ENCODE peak calls at places on chromosome 10, in nine cellular contexts. One of them, this sample, is unnamed.

GRCh38 chr10:124000792-124001201 is 92.6 kb downstream of the CHST15 start:
- DNase-seq in stimulated activated CD4-positive, alpha-beta T cell treated with anti-CD3 and anti-CD28 coated beads, Interleukin-4, amount 100 ng/mL, for 48 hours: no peak
- DNase-seq in fibroblast of pulmonary artery: no peak
- DNase-seq in activated CD4-positive, CD25-positive, alpha-beta regulatory T cell treated with anti-CD3 and anti-CD28 coated beads, Interleukin-2, amount 50 U/mL, for 72 hours: no peak
- DNase-seq in activated CD4-positive, alpha-beta T cell treated with anti-CD3 and anti-CD28 coated beads, Interleukin-2, amount 50 U/mL, for 48 hours: no peak
- DNase-seq in iPS-NIHi11: no peak
- DNase-seq in psoas muscle: no peak
- DNase-seq in GM04503: no peak
- DNase-seq in epithelial cell of esophagus: peak
- DNase-seq in this sample: no peak

GRCh38 chr10:32210306-32211045 is 136.5 kb downstream of the EPC1 start:
- DNase-seq in stimulated activated CD4-positive, alpha-beta T cell treated with anti-CD3 and anti-CD28 coated beads, Interleukin-4, amount 100 ng/mL, for 48 hours: no peak
- DNase-seq in fibroblast of pulmonary artery: peak
- DNase-seq in activated CD4-positive, CD25-positive, alpha-beta regulatory T cell treated with anti-CD3 and anti-CD28 coated beads, Interleukin-2, amount 50 U/mL, for 72 hours: no peak
- DNase-seq in activated CD4-positive, alpha-beta T cell treated with anti-CD3 and anti-CD28 coated beads, Interleukin-2, amount 50 U/mL, for 48 hours: peak
- DNase-seq in iPS-NIHi11: peak
- DNase-seq in psoas muscle: no peak
- DNase-seq in GM04503: no peak
- DNase-seq in epithelial cell of esophagus: peak
- DNase-seq in this sample: no peak

GRCh38 chr10:93815304-93816091 is 57.8 kb downstream of the LGI1 start:
- DNase-seq in stimulated activated CD4-positive, alpha-beta T cell treated with anti-CD3 and anti-CD28 coated beads, Interleukin-4, amount 100 ng/mL, for 48 hours: no peak
- DNase-seq in fibroblast of pulmonary artery: no peak
- DNase-seq in activated CD4-positive, CD25-positive, alpha-beta regulatory T cell treated with anti-CD3 and anti-CD28 coated beads, Interleukin-2, amount 50 U/mL, for 72 hours: no peak
- DNase-seq in activated CD4-positive, alpha-beta T cell treated with anti-CD3 and anti-CD28 coated beads, Interleukin-2, amount 50 U/mL, for 48 hours: no peak
- DNase-seq in iPS-NIHi11: no peak
- DNase-seq in psoas muscle: no peak
- DNase-seq in GM04503: no peak
- DNase-seq in epithelial cell of esophagus: no peak
- DNase-seq in this sample: peak

GRCh38 chr10:3853547-3853989 is 68.6 kb upstream of the KLF6 start:
- DNase-seq in stimulated activated CD4-positive, alpha-beta T cell treated with anti-CD3 and anti-CD28 coated beads, Interleukin-4, amount 100 ng/mL, for 48 hours: no peak
- DNase-seq in fibroblast of pulmonary artery: peak
- DNase-seq in activated CD4-positive, CD25-positive, alpha-beta regulatory T cell treated with anti-CD3 and anti-CD28 coated beads, Interleukin-2, amount 50 U/mL, for 72 hours: no peak
- DNase-seq in activated CD4-positive, alpha-beta T cell treated with anti-CD3 and anti-CD28 coated beads, Interleukin-2, amount 50 U/mL, for 48 hours: no peak
- DNase-seq in iPS-NIHi11: no peak
- DNase-seq in psoas muscle: no peak
- DNase-seq in GM04503: no peak
- DNase-seq in epithelial cell of esophagus: no peak
- DNase-seq in this sample: no peak

GRCh38 chr10:103982639-103983038 is 15.7 kb downstream of the SLK start:
- DNase-seq in stimulated activated CD4-positive, alpha-beta T cell treated with anti-CD3 and anti-CD28 coated beads, Interleukin-4, amount 100 ng/mL, for 48 hours: no peak
- DNase-seq in fibroblast of pulmonary artery: peak
- DNase-seq in activated CD4-positive, CD25-positive, alpha-beta regulatory T cell treated with anti-CD3 and anti-CD28 coated beads, Interleukin-2, amount 50 U/mL, for 72 hours: no peak
- DNase-seq in activated CD4-positive, alpha-beta T cell treated with anti-CD3 and anti-CD28 coated beads, Interleukin-2, amount 50 U/mL, for 48 hours: no peak
- DNase-seq in iPS-NIHi11: peak
- DNase-seq in psoas muscle: no peak
- DNase-seq in GM04503: no peak
- DNase-seq in epithelial cell of esophagus: no peak
- DNase-seq in this sample: peak

GRCh38 chr10:31112961-31113360 is 81.3 kb upstream of the ZNF438 start:
- DNase-seq in stimulated activated CD4-positive, alpha-beta T cell treated with anti-CD3 and anti-CD28 coated beads, Interleukin-4, amount 100 ng/mL, for 48 hours: no peak
- DNase-seq in fibroblast of pulmonary artery: no peak
- DNase-seq in activated CD4-positive, CD25-positive, alpha-beta regulatory T cell treated with anti-CD3 and anti-CD28 coated beads, Interleukin-2, amount 50 U/mL, for 72 hours: no peak
- DNase-seq in activated CD4-positive, alpha-beta T cell treated with anti-CD3 and anti-CD28 coated beads, Interleukin-2, amount 50 U/mL, for 48 hours: no peak
- DNase-seq in iPS-NIHi11: no peak
- DNase-seq in psoas muscle: no peak
- DNase-seq in GM04503: no peak
- DNase-seq in epithelial cell of esophagus: no peak
- DNase-seq in this sample: no peak

GRCh38 chr10:73819025-73819424 is 7.6 kb upstream of the NDST2 start:
- DNase-seq in stimulated activated CD4-positive, alpha-beta T cell treated with anti-CD3 and anti-CD28 coated beads, Interleukin-4, amount 100 ng/mL, for 48 hours: no peak
- DNase-seq in fibroblast of pulmonary artery: peak
- DNase-seq in activated CD4-positive, CD25-positive, alpha-beta regulatory T cell treated with anti-CD3 and anti-CD28 coated beads, Interleukin-2, amount 50 U/mL, for 72 hours: no peak
- DNase-seq in activated CD4-positive, alpha-beta T cell treated with anti-CD3 and anti-CD28 coated beads, Interleukin-2, amount 50 U/mL, for 48 hours: no peak
- DNase-seq in iPS-NIHi11: no peak
- DNase-seq in psoas muscle: no peak
- DNase-seq in GM04503: no peak
- DNase-seq in epithelial cell of esophagus: no peak
- DNase-seq in this sample: no peak

GRCh38 chr10:43028143-43028542 is 48.7 kb upstream of the RET start:
- DNase-seq in stimulated activated CD4-positive, alpha-beta T cell treated with anti-CD3 and anti-CD28 coated beads, Interleukin-4, amount 100 ng/mL, for 48 hours: no peak
- DNase-seq in fibroblast of pulmonary artery: no peak
- DNase-seq in activated CD4-positive, CD25-positive, alpha-beta regulatory T cell treated with anti-CD3 and anti-CD28 coated beads, Interleukin-2, amount 50 U/mL, for 72 hours: no peak
- DNase-seq in activated CD4-positive, alpha-beta T cell treated with anti-CD3 and anti-CD28 coated beads, Interleukin-2, amount 50 U/mL, for 48 hours: no peak
- DNase-seq in iPS-NIHi11: no peak
- DNase-seq in psoas muscle: no peak
- DNase-seq in GM04503: no peak
- DNase-seq in epithelial cell of esophagus: no peak
- DNase-seq in this sample: no peak

GRCh38 chr10:130393342-130393741 is 257.2 kb downstream of the GLRX3 start:
- DNase-seq in stimulated activated CD4-positive, alpha-beta T cell treated with anti-CD3 and anti-CD28 coated beads, Interleukin-4, amount 100 ng/mL, for 48 hours: no peak
- DNase-seq in fibroblast of pulmonary artery: no peak
- DNase-seq in activated CD4-positive, CD25-positive, alpha-beta regulatory T cell treated with anti-CD3 and anti-CD28 coated beads, Interleukin-2, amount 50 U/mL, for 72 hours: no peak
- DNase-seq in activated CD4-positive, alpha-beta T cell treated with anti-CD3 and anti-CD28 coated beads, Interleukin-2, amount 50 U/mL, for 48 hours: no peak
- DNase-seq in iPS-NIHi11: no peak
- DNase-seq in psoas muscle: no peak
- DNase-seq in GM04503: no peak
- DNase-seq in epithelial cell of esophagus: no peak
- DNase-seq in this sample: no peak

GRCh38 chr10:106311590-106311989 is 852.9 kb downstream of the SORCS1 start:
- DNase-seq in stimulated activated CD4-positive, alpha-beta T cell treated with anti-CD3 and anti-CD28 coated beads, Interleukin-4, amount 100 ng/mL, for 48 hours: no peak
- DNase-seq in fibroblast of pulmonary artery: peak
- DNase-seq in activated CD4-positive, CD25-positive, alpha-beta regulatory T cell treated with anti-CD3 and anti-CD28 coated beads, Interleukin-2, amount 50 U/mL, for 72 hours: no peak
- DNase-seq in activated CD4-positive, alpha-beta T cell treated with anti-CD3 and anti-CD28 coated beads, Interleukin-2, amount 50 U/mL, for 48 hours: no peak
- DNase-seq in iPS-NIHi11: no peak
- DNase-seq in psoas muscle: no peak
- DNase-seq in GM04503: no peak
- DNase-seq in epithelial cell of esophagus: no peak
- DNase-seq in this sample: no peak

GRCh38 chr10:23869996-23870395 is 338.9 kb upstream of the KIAA1217 start:
- DNase-seq in stimulated activated CD4-positive, alpha-beta T cell treated with anti-CD3 and anti-CD28 coated beads, Interleukin-4, amount 100 ng/mL, for 48 hours: no peak
- DNase-seq in fibroblast of pulmonary artery: no peak
- DNase-seq in activated CD4-positive, CD25-positive, alpha-beta regulatory T cell treated with anti-CD3 and anti-CD28 coated beads, Interleukin-2, amount 50 U/mL, for 72 hours: no peak
- DNase-seq in activated CD4-positive, alpha-beta T cell treated with anti-CD3 and anti-CD28 coated beads, Interleukin-2, amount 50 U/mL, for 48 hours: no peak
- DNase-seq in iPS-NIHi11: no peak
- DNase-seq in psoas muscle: no peak
- DNase-seq in GM04503: no peak
- DNase-seq in epithelial cell of esophagus: no peak
- DNase-seq in this sample: no peak

GRCh38 chr10:31855033-31855432 is 73.6 kb downstream of the ARHGAP12 start:
- DNase-seq in stimulated activated CD4-positive, alpha-beta T cell treated with anti-CD3 and anti-CD28 coated beads, Interleukin-4, amount 100 ng/mL, for 48 hours: no peak
- DNase-seq in fibroblast of pulmonary artery: no peak
- DNase-seq in activated CD4-positive, CD25-positive, alpha-beta regulatory T cell treated with anti-CD3 and anti-CD28 coated beads, Interleukin-2, amount 50 U/mL, for 72 hours: no peak
- DNase-seq in activated CD4-positive, alpha-beta T cell treated with anti-CD3 and anti-CD28 coated beads, Interleukin-2, amount 50 U/mL, for 48 hours: no peak
- DNase-seq in iPS-NIHi11: no peak
- DNase-seq in psoas muscle: no peak
- DNase-seq in GM04503: no peak
- DNase-seq in epithelial cell of esophagus: no peak
- DNase-seq in this sample: no peak

GRCh38 chr10:111455776-111456426 is 379.1 kb downstream of the ADRA2A start:
- DNase-seq in stimulated activated CD4-positive, alpha-beta T cell treated with anti-CD3 and anti-CD28 coated beads, Interleukin-4, amount 100 ng/mL, for 48 hours: no peak
- DNase-seq in fibroblast of pulmonary artery: no peak
- DNase-seq in activated CD4-positive, CD25-positive, alpha-beta regulatory T cell treated with anti-CD3 and anti-CD28 coated beads, Interleukin-2, amount 50 U/mL, for 72 hours: no peak
- DNase-seq in activated CD4-positive, alpha-beta T cell treated with anti-CD3 and anti-CD28 coated beads, Interleukin-2, amount 50 U/mL, for 48 hours: no peak
- DNase-seq in iPS-NIHi11: no peak
- DNase-seq in psoas muscle: no peak
- DNase-seq in GM04503: peak
- DNase-seq in epithelial cell of esophagus: no peak
- DNase-seq in this sample: no peak

GRCh38 chr10:10745281-10745680 is 272.4 kb upstream of the CELF2 start:
- DNase-seq in stimulated activated CD4-positive, alpha-beta T cell treated with anti-CD3 and anti-CD28 coated beads, Interleukin-4, amount 100 ng/mL, for 48 hours: no peak
- DNase-seq in fibroblast of pulmonary artery: no peak
- DNase-seq in activated CD4-positive, CD25-positive, alpha-beta regulatory T cell treated with anti-CD3 and anti-CD28 coated beads, Interleukin-2, amount 50 U/mL, for 72 hours: no peak
- DNase-seq in activated CD4-positive, alpha-beta T cell treated with anti-CD3 and anti-CD28 coated beads, Interleukin-2, amount 50 U/mL, for 48 hours: no peak
- DNase-seq in iPS-NIHi11: no peak
- DNase-seq in psoas muscle: no peak
- DNase-seq in GM04503: no peak
- DNase-seq in epithelial cell of esophagus: no peak
- DNase-seq in this sample: no peak

GRCh38 chr10:51386248-51386885 is 312.1 kb downstream of the PRKG1 start:
- DNase-seq in stimulated activated CD4-positive, alpha-beta T cell treated with anti-CD3 and anti-CD28 coated beads, Interleukin-4, amount 100 ng/mL, for 48 hours: no peak
- DNase-seq in fibroblast of pulmonary artery: no peak
- DNase-seq in activated CD4-positive, CD25-positive, alpha-beta regulatory T cell treated with anti-CD3 and anti-CD28 coated beads, Interleukin-2, amount 50 U/mL, for 72 hours: no peak
- DNase-seq in activated CD4-positive, alpha-beta T cell treated with anti-CD3 and anti-CD28 coated beads, Interleukin-2, amount 50 U/mL, for 48 hours: no peak
- DNase-seq in iPS-NIHi11: no peak
- DNase-seq in psoas muscle: no peak
- DNase-seq in GM04503: no peak
- DNase-seq in epithelial cell of esophagus: peak
- DNase-seq in this sample: no peak

GRCh38 chr10:59047957-59048618 is 128.4 kb upstream of the PHYHIPL start:
- DNase-seq in stimulated activated CD4-positive, alpha-beta T cell treated with anti-CD3 and anti-CD28 coated beads, Interleukin-4, amount 100 ng/mL, for 48 hours: no peak
- DNase-seq in fibroblast of pulmonary artery: no peak
- DNase-seq in activated CD4-positive, CD25-positive, alpha-beta regulatory T cell treated with anti-CD3 and anti-CD28 coated beads, Interleukin-2, amount 50 U/mL, for 72 hours: no peak
- DNase-seq in activated CD4-positive, alpha-beta T cell treated with anti-CD3 and anti-CD28 coated beads, Interleukin-2, amount 50 U/mL, for 48 hours: no peak
- DNase-seq in iPS-NIHi11: no peak
- DNase-seq in psoas muscle: no peak
- DNase-seq in GM04503: no peak
- DNase-seq in epithelial cell of esophagus: no peak
- DNase-seq in this sample: no peak

GRCh38 chr10:132275426-132276178 is 32.1 kb downstream of the STK32C start:
- DNase-seq in stimulated activated CD4-positive, alpha-beta T cell treated with anti-CD3 and anti-CD28 coated beads, Interleukin-4, amount 100 ng/mL, for 48 hours: no peak
- DNase-seq in fibroblast of pulmonary artery: no peak
- DNase-seq in activated CD4-positive, CD25-positive, alpha-beta regulatory T cell treated with anti-CD3 and anti-CD28 coated beads, Interleukin-2, amount 50 U/mL, for 72 hours: no peak
- DNase-seq in activated CD4-positive, alpha-beta T cell treated with anti-CD3 and anti-CD28 coated beads, Interleukin-2, amount 50 U/mL, for 48 hours: no peak
- DNase-seq in iPS-NIHi11: no peak
- DNase-seq in psoas muscle: no peak
- DNase-seq in GM04503: no peak
- DNase-seq in epithelial cell of esophagus: no peak
- DNase-seq in this sample: no peak

GRCh38 chr10:129063877-129064276 is 403.2 kb upstream of the MGMT start:
- DNase-seq in stimulated activated CD4-positive, alpha-beta T cell treated with anti-CD3 and anti-CD28 coated beads, Interleukin-4, amount 100 ng/mL, for 48 hours: no peak
- DNase-seq in fibroblast of pulmonary artery: no peak
- DNase-seq in activated CD4-positive, CD25-positive, alpha-beta regulatory T cell treated with anti-CD3 and anti-CD28 coated beads, Interleukin-2, amount 50 U/mL, for 72 hours: no peak
- DNase-seq in activated CD4-positive, alpha-beta T cell treated with anti-CD3 and anti-CD28 coated beads, Interleukin-2, amount 50 U/mL, for 48 hours: no peak
- DNase-seq in iPS-NIHi11: no peak
- DNase-seq in psoas muscle: no peak
- DNase-seq in GM04503: no peak
- DNase-seq in epithelial cell of esophagus: no peak
- DNase-seq in this sample: no peak

GRCh38 chr10:83274088-83274487 is 865.2 kb upstream of the GHITM start:
- DNase-seq in stimulated activated CD4-positive, alpha-beta T cell treated with anti-CD3 and anti-CD28 coated beads, Interleukin-4, amount 100 ng/mL, for 48 hours: no peak
- DNase-seq in fibroblast of pulmonary artery: no peak
- DNase-seq in activated CD4-positive, CD25-positive, alpha-beta regulatory T cell treated with anti-CD3 and anti-CD28 coated beads, Interleukin-2, amount 50 U/mL, for 72 hours: no peak
- DNase-seq in activated CD4-positive, alpha-beta T cell treated with anti-CD3 and anti-CD28 coated beads, Interleukin-2, amount 50 U/mL, for 48 hours: no peak
- DNase-seq in iPS-NIHi11: no peak
- DNase-seq in psoas muscle: no peak
- DNase-seq in GM04503: no peak
- DNase-seq in epithelial cell of esophagus: peak
- DNase-seq in this sample: peak

GRCh38 chr10:87952612-87953011 is 89.2 kb downstream of the PTEN start:
- DNase-seq in stimulated activated CD4-positive, alpha-beta T cell treated with anti-CD3 and anti-CD28 coated beads, Interleukin-4, amount 100 ng/mL, for 48 hours: no peak
- DNase-seq in fibroblast of pulmonary artery: no peak
- DNase-seq in activated CD4-positive, CD25-positive, alpha-beta regulatory T cell treated with anti-CD3 and anti-CD28 coated beads, Interleukin-2, amount 50 U/mL, for 72 hours: no peak
- DNase-seq in activated CD4-positive, alpha-beta T cell treated with anti-CD3 and anti-CD28 coated beads, Interleukin-2, amount 50 U/mL, for 48 hours: no peak
- DNase-seq in iPS-NIHi11: no peak
- DNase-seq in psoas muscle: no peak
- DNase-seq in GM04503: no peak
- DNase-seq in epithelial cell of esophagus: no peak
- DNase-seq in this sample: no peak

GRCh38 chr10:131453772-131454634 is 142.5 kb upstream of the TCERG1L start:
- DNase-seq in stimulated activated CD4-positive, alpha-beta T cell treated with anti-CD3 and anti-CD28 coated beads, Interleukin-4, amount 100 ng/mL, for 48 hours: peak
- DNase-seq in fibroblast of pulmonary artery: peak
- DNase-seq in activated CD4-positive, CD25-positive, alpha-beta regulatory T cell treated with anti-CD3 and anti-CD28 coated beads, Interleukin-2, amount 50 U/mL, for 72 hours: peak
- DNase-seq in activated CD4-positive, alpha-beta T cell treated with anti-CD3 and anti-CD28 coated beads, Interleukin-2, amount 50 U/mL, for 48 hours: peak
- DNase-seq in iPS-NIHi11: peak
- DNase-seq in psoas muscle: peak
- DNase-seq in GM04503: no peak
- DNase-seq in epithelial cell of esophagus: peak
- DNase-seq in this sample: peak

GRCh38 chr10:31642296-31642695 is 286.3 kb downstream of the ARHGAP12 start:
- DNase-seq in stimulated activated CD4-positive, alpha-beta T cell treated with anti-CD3 and anti-CD28 coated beads, Interleukin-4, amount 100 ng/mL, for 48 hours: no peak
- DNase-seq in fibroblast of pulmonary artery: no peak
- DNase-seq in activated CD4-positive, CD25-positive, alpha-beta regulatory T cell treated with anti-CD3 and anti-CD28 coated beads, Interleukin-2, amount 50 U/mL, for 72 hours: no peak
- DNase-seq in activated CD4-positive, alpha-beta T cell treated with anti-CD3 and anti-CD28 coated beads, Interleukin-2, amount 50 U/mL, for 48 hours: no peak
- DNase-seq in iPS-NIHi11: no peak
- DNase-seq in psoas muscle: no peak
- DNase-seq in GM04503: no peak
- DNase-seq in epithelial cell of esophagus: no peak
- DNase-seq in this sample: no peak

GRCh38 chr10:104120061-104120460 is 1.9 kb upstream of the SFR1 start:
- DNase-seq in stimulated activated CD4-positive, alpha-beta T cell treated with anti-CD3 and anti-CD28 coated beads, Interleukin-4, amount 100 ng/mL, for 48 hours: no peak
- DNase-seq in fibroblast of pulmonary artery: no peak
- DNase-seq in activated CD4-positive, CD25-positive, alpha-beta regulatory T cell treated with anti-CD3 and anti-CD28 coated beads, Interleukin-2, amount 50 U/mL, for 72 hours: no peak
- DNase-seq in activated CD4-positive, alpha-beta T cell treated with anti-CD3 and anti-CD28 coated beads, Interleukin-2, amount 50 U/mL, for 48 hours: no peak
- DNase-seq in iPS-NIHi11: no peak
- DNase-seq in psoas muscle: no peak
- DNase-seq in GM04503: no peak
- DNase-seq in epithelial cell of esophagus: peak
- DNase-seq in this sample: no peak

GRCh38 chr10:77661100-77661499 is 23.5 kb upstream of the KCNMA1 start:
- DNase-seq in stimulated activated CD4-positive, alpha-beta T cell treated with anti-CD3 and anti-CD28 coated beads, Interleukin-4, amount 100 ng/mL, for 48 hours: no peak
- DNase-seq in fibroblast of pulmonary artery: no peak
- DNase-seq in activated CD4-positive, CD25-positive, alpha-beta regulatory T cell treated with anti-CD3 and anti-CD28 coated beads, Interleukin-2, amount 50 U/mL, for 72 hours: no peak
- DNase-seq in activated CD4-positive, alpha-beta T cell treated with anti-CD3 and anti-CD28 coated beads, Interleukin-2, amount 50 U/mL, for 48 hours: no peak
- DNase-seq in iPS-NIHi11: no peak
- DNase-seq in psoas muscle: no peak
- DNase-seq in GM04503: no peak
- DNase-seq in epithelial cell of esophagus: no peak
- DNase-seq in this sample: no peak

GRCh38 chr10:46229144-46229563 is 57.6 kb upstream of the ANTXRL start:
- DNase-seq in stimulated activated CD4-positive, alpha-beta T cell treated with anti-CD3 and anti-CD28 coated beads, Interleukin-4, amount 100 ng/mL, for 48 hours: no peak
- DNase-seq in fibroblast of pulmonary artery: no peak
- DNase-seq in activated CD4-positive, CD25-positive, alpha-beta regulatory T cell treated with anti-CD3 and anti-CD28 coated beads, Interleukin-2, amount 50 U/mL, for 72 hours: peak
- DNase-seq in activated CD4-positive, alpha-beta T cell treated with anti-CD3 and anti-CD28 coated beads, Interleukin-2, amount 50 U/mL, for 48 hours: peak
- DNase-seq in iPS-NIHi11: peak
- DNase-seq in psoas muscle: no peak
- DNase-seq in GM04503: no peak
- DNase-seq in epithelial cell of esophagus: no peak
- DNase-seq in this sample: peak

GRCh38 chr10:125263551-125263950 is 103.2 kb upstream of the CTBP2 start:
- DNase-seq in stimulated activated CD4-positive, alpha-beta T cell treated with anti-CD3 and anti-CD28 coated beads, Interleukin-4, amount 100 ng/mL, for 48 hours: no peak
- DNase-seq in fibroblast of pulmonary artery: no peak
- DNase-seq in activated CD4-positive, CD25-positive, alpha-beta regulatory T cell treated with anti-CD3 and anti-CD28 coated beads, Interleukin-2, amount 50 U/mL, for 72 hours: no peak
- DNase-seq in activated CD4-positive, alpha-beta T cell treated with anti-CD3 and anti-CD28 coated beads, Interleukin-2, amount 50 U/mL, for 48 hours: no peak
- DNase-seq in iPS-NIHi11: peak
- DNase-seq in psoas muscle: no peak
- DNase-seq in GM04503: no peak
- DNase-seq in epithelial cell of esophagus: peak
- DNase-seq in this sample: no peak

GRCh38 chr10:91493313-91493712 is 83.2 kb downstream of the HECTD2 start:
- DNase-seq in stimulated activated CD4-positive, alpha-beta T cell treated with anti-CD3 and anti-CD28 coated beads, Interleukin-4, amount 100 ng/mL, for 48 hours: no peak
- DNase-seq in fibroblast of pulmonary artery: peak
- DNase-seq in activated CD4-positive, CD25-positive, alpha-beta regulatory T cell treated with anti-CD3 and anti-CD28 coated beads, Interleukin-2, amount 50 U/mL, for 72 hours: no peak
- DNase-seq in activated CD4-positive, alpha-beta T cell treated with anti-CD3 and anti-CD28 coated beads, Interleukin-2, amount 50 U/mL, for 48 hours: no peak
- DNase-seq in iPS-NIHi11: peak
- DNase-seq in psoas muscle: no peak
- DNase-seq in GM04503: peak
- DNase-seq in epithelial cell of esophagus: peak
- DNase-seq in this sample: no peak

GRCh38 chr10:80500572-80501380 is 36.9 kb upstream of the SH2D4B start:
- DNase-seq in stimulated activated CD4-positive, alpha-beta T cell treated with anti-CD3 and anti-CD28 coated beads, Interleukin-4, amount 100 ng/mL, for 48 hours: no peak
- DNase-seq in fibroblast of pulmonary artery: peak
- DNase-seq in activated CD4-positive, CD25-positive, alpha-beta regulatory T cell treated with anti-CD3 and anti-CD28 coated beads, Interleukin-2, amount 50 U/mL, for 72 hours: no peak
- DNase-seq in activated CD4-positive, alpha-beta T cell treated with anti-CD3 and anti-CD28 coated beads, Interleukin-2, amount 50 U/mL, for 48 hours: peak
- DNase-seq in iPS-NIHi11: no peak
- DNase-seq in psoas muscle: peak
- DNase-seq in GM04503: no peak
- DNase-seq in epithelial cell of esophagus: peak
- DNase-seq in this sample: no peak

GRCh38 chr10:58747687-58748086 is 235.0 kb downstream of the BICC1 start:
- DNase-seq in stimulated activated CD4-positive, alpha-beta T cell treated with anti-CD3 and anti-CD28 coated beads, Interleukin-4, amount 100 ng/mL, for 48 hours: no peak
- DNase-seq in fibroblast of pulmonary artery: no peak
- DNase-seq in activated CD4-positive, CD25-positive, alpha-beta regulatory T cell treated with anti-CD3 and anti-CD28 coated beads, Interleukin-2, amount 50 U/mL, for 72 hours: no peak
- DNase-seq in activated CD4-positive, alpha-beta T cell treated with anti-CD3 and anti-CD28 coated beads, Interleukin-2, amount 50 U/mL, for 48 hours: no peak
- DNase-seq in iPS-NIHi11: no peak
- DNase-seq in psoas muscle: no peak
- DNase-seq in GM04503: no peak
- DNase-seq in epithelial cell of esophagus: no peak
- DNase-seq in this sample: no peak

GRCh38 chr10:60951272-60951724 is 7.3 kb upstream of the RHOBTB1 start:
- DNase-seq in stimulated activated CD4-positive, alpha-beta T cell treated with anti-CD3 and anti-CD28 coated beads, Interleukin-4, amount 100 ng/mL, for 48 hours: no peak
- DNase-seq in fibroblast of pulmonary artery: no peak
- DNase-seq in activated CD4-positive, CD25-positive, alpha-beta regulatory T cell treated with anti-CD3 and anti-CD28 coated beads, Interleukin-2, amount 50 U/mL, for 72 hours: no peak
- DNase-seq in activated CD4-positive, alpha-beta T cell treated with anti-CD3 and anti-CD28 coated beads, Interleukin-2, amount 50 U/mL, for 48 hours: no peak
- DNase-seq in iPS-NIHi11: no peak
- DNase-seq in psoas muscle: no peak
- DNase-seq in GM04503: no peak
- DNase-seq in epithelial cell of esophagus: no peak
- DNase-seq in this sample: no peak

GRCh38 chr10:970311-971149 is 17.7 kb upstream of the GTPBP4 start:
- DNase-seq in stimulated activated CD4-positive, alpha-beta T cell treated with anti-CD3 and anti-CD28 coated beads, Interleukin-4, amount 100 ng/mL, for 48 hours: no peak
- DNase-seq in fibroblast of pulmonary artery: no peak
- DNase-seq in activated CD4-positive, CD25-positive, alpha-beta regulatory T cell treated with anti-CD3 and anti-CD28 coated beads, Interleukin-2, amount 50 U/mL, for 72 hours: no peak
- DNase-seq in activated CD4-positive, alpha-beta T cell treated with anti-CD3 and anti-CD28 coated beads, Interleukin-2, amount 50 U/mL, for 48 hours: no peak
- DNase-seq in iPS-NIHi11: no peak
- DNase-seq in psoas muscle: peak
- DNase-seq in GM04503: no peak
- DNase-seq in epithelial cell of esophagus: no peak
- DNase-seq in this sample: peak